ENCODE peak calls at places on chromosomes 16 and 17, in four cellular contexts. J is NCI-H446; K is stimulated activated CD4-positive, alpha-beta T cell treated with anti-CD3 and anti-CD28 coated beads, Interleukin-12 subunit alpha, Interleukin-12 subunit beta, amount 100 ng/mL, for 4 hours; A is activated CD4-positive, alpha-beta T cell treated with anti-CD3 and anti-CD28 coated beads, Interleukin-2, amount 10 ng/mL, durations not matched to agents 7 days and 5 days. U is an unnamed sample.

GRCh38 chr16:27154573-27155521 is 48.5 kb upstream of the KDM8 start:
- DNase-seq in J (no peak), K (peak; percentile 78), A (peak; percentile 70), U (peak; percentile 20)

GRCh38 chr17:69084911-69085310 is 24.2 kb upstream of the ABCA9 start:
- DNase-seq in J (no peak), K (no peak), A (no peak), U (peak; percentile 92)

GRCh38 chr17:52157603-52158449 is 688 bp downstream of the CA10 start:
- DNase-seq in J (peak; percentile 42), K (no peak), A (no peak), U (peak; percentile 83)

GRCh38 chr16:70391881-70392481 is 45.3 kb downstream of the DDX19A start:
- DNase-seq in J (peak; percentile 87), K (no peak), A (no peak), U (no peak)

GRCh38 chr16:2845116-2845515 is 12.9 kb downstream of the PRSS22 start:
- DNase-seq in J (no peak), K (no peak), A (no peak), U (no peak)

GRCh38 chr17:57543230-57543629 is 201.9 kb downstream of the CCDC182 start:
- DNase-seq in J (no peak), K (no peak), A (no peak), U (no peak)

GRCh38 chr17:6243186-6243585 is 173.0 kb downstream of the WSCD1 start:
- DNase-seq in J (no peak), K (no peak), A (no peak), U (no peak)

GRCh38 chr17:56926270-56926669 is 12.4 kb upstream of the TRIM25 start:
- DNase-seq in J (no peak), K (no peak), A (no peak), U (no peak)

GRCh38 chr17:6706996-6707395 is 6.2 kb downstream of the SLC13A5 start:
- DNase-seq in J (no peak), K (no peak), A (no peak), U (no peak)

GRCh38 chr16:76201385-76201784 is 75.8 kb upstream of the CNTNAP4 start:
- DNase-seq in J (no peak), K (no peak), A (no peak), U (no peak)

GRCh38 chr16:3646348-3646920 is 8.1 kb upstream of the DNASE1 start:
- DNase-seq in J (no peak), K (no peak), A (no peak), U (peak; percentile 96)